ENCODE peak calls at places on chromosome 7, in four cellular contexts. V is Peyer's patch, A is hepatocyte, L is lower lobe of right lung. D is an unnamed sample.
A peak's percentile ranks its signal among the peaks of the same experiment; 100 is the strongest.

GRCh38 chr7:32093415-32094408 is 23.5 kb upstream of the PDE1C start:
- DNase-seq in L (peak; percentile 53), V (no peak), A (no peak), D (peak; percentile 41)

GRCh38 chr7:151779255-151779654 is 97.7 kb downstream of the PRKAG2 start:
- DNase-seq in A (no peak), L (no peak), V (no peak), D (no peak)

GRCh38 chr7:95611224-95611623 is 14.9 kb upstream of the PDK4 start:
- DNase-seq in A (no peak), V (no peak), L (no peak), D (no peak)

GRCh38 chr7:127844707-127845331 is 186.4 kb downstream of the LRRC4 start:
- DNase-seq in A (peak; percentile 60), L (no peak), V (no peak), D (no peak)

GRCh38 chr7:50379082-50379481 is 71.1 kb downstream of the FIGNL1 start:
- DNase-seq in V (no peak), L (no peak), A (peak; percentile 63), D (no peak)

GRCh38 chr7:135562720-135563119 is 5.0 kb downstream of the NUP205 start:
- DNase-seq in L (no peak), V (no peak), A (peak; percentile 17), D (no peak)

GRCh38 chr7:75869776-75870379 is 9.0 kb upstream of the RHBDD2 start:
- DNase-seq in V (no peak), L (no peak), A (no peak), D (no peak)

GRCh38 chr7:151059362-151060112 is at the start of gene SLC4A2:
- DNase-seq in L (peak; percentile 86), V (peak; percentile 88), A (peak; percentile 90), D (peak; percentile 36)

GRCh38 chr7:123282181-123282580 is 82.4 kb upstream of the SLC13A1 start:
- DNase-seq in V (no peak), A (no peak), L (no peak), D (no peak)

GRCh38 chr7:66267249-66267648 is 62.1 kb downstream of the TPST1 start:
- DNase-seq in A (peak; percentile 23), L (no peak), V (no peak), D (peak; percentile 40)
- H3K9me3 ChIP-seq in A (peaks cover 25% of the 10 kb centered on the region), L (peaks cover 17% of the 10 kb centered on the region), V (no peaks in the 10 kb centered on the region), D (peaks cover 22% of the 10 kb centered on the region)

GRCh38 chr7:111530356-111530668 is 32.0 kb downstream of the IMMP2L start:
- DNase-seq in V (no peak), A (no peak), L (no peak), D (no peak)

GRCh38 chr7:111535142-111535541 is 27.1 kb downstream of the IMMP2L start:
- DNase-seq in L (no peak), A (no peak), V (no peak), D (no peak)

GRCh38 chr7:111532625-111533024 is 29.7 kb downstream of the IMMP2L start:
- DNase-seq in L (no peak), V (no peak), A (no peak), D (no peak)

GRCh38 chr7:111529507-111530355 is 32.6 kb downstream of the IMMP2L start:
- DNase-seq in L (no peak), A (no peak), V (no peak), D (no peak)

GRCh38 chr7:111531993-111532392 is 30.3 kb downstream of the IMMP2L start:
- DNase-seq in V (no peak), L (no peak), A (peak; percentile 10), D (no peak)
- H3K27ac ChIP-seq in V (no peak overlapping the region), L (no peak overlapping the region), A (no peak overlapping the region), D (peak overlapping the region; percentile 61)

GRCh38 chr7:157800281-157800680 is 463.5 kb downstream of the DNAJB6 start:
- DNase-seq in V (no peak), L (no peak), A (no peak), D (no peak)
- H3K9me3 ChIP-seq in V (no peaks in the 10 kb centered on the region), L (no peaks in the 10 kb centered on the region), A (no peaks in the 10 kb centered on the region), D (no peaks in the 10 kb centered on the region)

DNA sequence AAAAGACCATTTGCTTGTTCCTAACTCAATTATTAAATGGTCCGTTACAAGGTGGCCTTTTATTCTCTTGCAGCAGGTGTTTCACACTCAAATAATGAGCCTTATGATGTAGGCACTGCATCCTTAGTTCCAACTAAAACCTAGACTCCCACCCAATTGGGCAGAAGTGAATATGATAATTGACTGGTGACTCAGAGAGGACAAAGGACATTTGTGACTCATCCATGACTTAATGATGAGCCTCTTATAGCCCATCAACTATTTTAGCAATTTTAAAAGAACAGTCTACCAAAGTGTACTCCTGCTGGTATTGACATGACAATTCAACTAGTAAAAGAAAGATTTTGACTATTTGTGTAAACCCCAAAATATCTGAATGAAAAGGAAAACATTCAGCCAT is 1027.8 kb upstream of the PHF14 start:
- DNase-seq in L (no peak), A (no peak), V (no peak), D (no peak)
- H3K27ac ChIP-seq in L (no peak overlapping the region), A (no peak overlapping the region), V (no peak overlapping the region), D (no peak overlapping the region)

GRCh38 chr7:64313740-64314491 is at the start of gene ZNF736:
- DNase-seq in V (peak; percentile 88), L (peak; percentile 93), A (no peak), D (peak; percentile 77)

GRCh38 chr7:64307254-64308018 is 6.3 kb upstream of the ZNF736 start:
- DNase-seq in V (peak; percentile 92), A (no peak), L (peak; percentile 97), D (peak; percentile 83)

GRCh38 chr7:64308019-64308275 is 5.8 kb upstream of the ZNF736 start:
- DNase-seq in L (no peak), A (no peak), V (no peak), D (no peak)

GRCh38 chr7:64312826-64313225 is 935 bp upstream of the ZNF736 start:
- DNase-seq in A (no peak), V (no peak), L (no peak), D (no peak)

GRCh38 chr7:64310426-64310825 is 3.3 kb upstream of the ZNF736 start:
- DNase-seq in A (no peak), L (no peak), V (no peak), D (no peak)
- H3K9me3 ChIP-seq in A (no peaks in the 10 kb centered on the region), L (no peaks in the 10 kb centered on the region), V (no peaks in the 10 kb centered on the region), D (no peaks in the 10 kb centered on the region)

GRCh38 chr7:6231184-6231583 is 41.2 kb downstream of the CYTH3 start:
- DNase-seq in V (no peak), A (no peak), L (no peak), D (no peak)

GRCh38 chr7:6228363-6228762 is 44.1 kb downstream of the CYTH3 start:
- DNase-seq in V (no peak), A (no peak), L (no peak), D (no peak)

GRCh38 chr7:6227294-6227846 is 45.1 kb downstream of the CYTH3 start:
- DNase-seq in L (no peak), A (peak; percentile 47), V (no peak), D (no peak)

GRCh38 chr7:6226194-6226799 is 46.1 kb downstream of the CYTH3 start:
- DNase-seq in A (no peak), V (no peak), L (no peak), D (no peak)

GRCh38 chr7:6228865-6229264 is 43.6 kb downstream of the CYTH3 start:
- DNase-seq in A (peak; percentile 45), V (no peak), L (no peak), D (no peak)
- H3K27ac ChIP-seq in A (peak overlapping the region; percentile 80), V (no peak overlapping the region), L (peak overlapping the region; percentile 13), D (peak overlapping the region; percentile 41)

DNA sequence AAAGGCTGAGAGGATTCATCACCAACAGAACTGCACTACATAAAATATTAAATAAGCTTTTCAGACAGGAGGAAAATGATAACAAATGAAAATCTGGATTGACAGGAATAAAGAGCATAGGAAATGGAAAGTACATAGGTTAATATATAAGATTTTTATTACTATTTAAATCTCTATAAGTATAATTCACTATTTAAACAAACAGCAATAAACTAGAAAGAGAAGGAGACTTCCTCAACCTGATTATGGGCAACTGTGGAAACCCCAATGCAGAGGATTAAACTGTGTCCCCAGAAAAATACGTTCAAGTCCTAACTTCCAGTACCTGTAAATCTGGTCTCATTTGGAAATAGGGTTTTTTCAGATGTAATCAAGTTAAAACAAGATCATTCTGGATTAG is 14.8 kb upstream of the ASL start:
- DNase-seq in V (no peak), L (no peak), A (no peak), D (no peak)
- H3K9me3 ChIP-seq in V (no peaks in the 10 kb centered on the region), L (no peaks in the 10 kb centered on the region), A (no peaks in the 10 kb centered on the region), D (no peaks in the 10 kb centered on the region)

DNA sequence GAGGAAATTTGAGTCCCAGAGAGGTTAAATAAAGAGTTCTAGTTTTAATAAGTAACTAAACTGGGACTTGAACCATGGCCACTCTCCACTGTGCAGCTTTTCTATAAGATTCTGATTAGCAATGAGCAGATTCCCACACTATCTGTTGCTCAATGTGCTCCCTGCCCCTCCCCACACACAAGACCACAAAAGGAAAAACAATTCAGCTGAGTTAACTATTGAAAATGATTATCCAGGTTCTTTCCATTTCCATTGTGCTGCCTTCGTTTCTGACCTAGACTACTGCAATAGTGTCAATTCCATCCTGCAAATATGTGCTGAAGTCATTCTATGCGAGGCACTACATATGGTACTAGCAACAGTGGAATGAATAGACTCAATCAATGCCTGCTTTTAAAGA is 97.1 kb downstream of the SEMA3C start:
- DNase-seq in L (no peak), A (peak; percentile 10), V (no peak), D (no peak)
- H3K27ac ChIP-seq in L (no peak overlapping the region), A (peak overlapping the region; percentile 15), V (no peak overlapping the region), D (no peak overlapping the region)